ENCODE peak calls at places on chromosomes 6 and 20, in five cellular contexts. X is mesendoderm, I is mesenchymal stem cell, K is neuronal stem cell, B is trophoblast cell. U is an unnamed sample.

GRCh38 chr20:49627329-49627761 is 59.4 kb upstream of the PTGIS start:
- DNase-seq in B (peak), K (no peak), X (no peak), I (no peak), U (no peak)

GRCh38 chr20:51216850-51217249 is 193.9 kb upstream of the KCNG1 start:
- DNase-seq in I (no peak), B (no peak), X (no peak), K (no peak), U (no peak)

GRCh38 chr6:144007779-144008500 is at the start of gene PLAGL1:
- DNase-seq in I (peak), B (peak), X (peak), K (peak), U (peak)

GRCh38 chr6:97697450-97697849 is 414.4 kb upstream of the MMS22L start:
- DNase-seq in X (peak), K (no peak), B (peak), I (peak), U (no peak)

GRCh38 chr6:97215157-97215769 is 67.8 kb downstream of the MMS22L start:
- DNase-seq in I (peak), K (peak), B (peak), X (peak), U (peak)

GRCh38 chr6:10633216-10633615 is 61.2 kb downstream of the C6orf52 start:
- DNase-seq in I (peak), K (no peak), X (peak), B (peak), U (no peak)

GRCh38 chr6:142413111-142413510 is 111.3 kb downstream of the ADGRG6 start:
- DNase-seq in X (no peak), I (no peak), K (no peak), B (no peak), U (no peak)

GRCh38 chr6:155224031-155224451 is 39.8 kb upstream of the CLDN20 start:
- DNase-seq in K (no peak), X (no peak), I (peak), B (peak), U (no peak)

GRCh38 chr20:7665311-7665863 is 274.9 kb downstream of the HAO1 start:
- DNase-seq in B (no peak), K (no peak), I (peak), X (peak), U (no peak)

GRCh38 chr20:53597521-53598120 is 4.0 kb upstream of the ZNF217 start:
- DNase-seq in B (no peak), X (no peak), K (no peak), I (no peak), U (no peak)

GRCh38 chr6:109002100-109002697 is 92.4 kb downstream of the SESN1 start:
- DNase-seq in X (no peak), B (no peak), I (peak), K (no peak), U (no peak)

GRCh38 chr6:109000289-109000688 is 94.4 kb downstream of the SESN1 start:
- DNase-seq in K (no peak), B (no peak), I (no peak), X (no peak), U (no peak)

GRCh38 chr6:108999428-108999827 is 95.2 kb downstream of the SESN1 start:
- DNase-seq in I (no peak), X (no peak), B (no peak), K (no peak), U (no peak)

GRCh38 chr6:109002882-109003281 is 91.8 kb downstream of the SESN1 start:
- DNase-seq in K (no peak), I (no peak), B (no peak), X (no peak), U (no peak)

GRCh38 chr6:109001554-109001953 is 93.1 kb downstream of the SESN1 start:
- DNase-seq in B (no peak), I (no peak), K (no peak), X (no peak), U (no peak)
- H2BK5ac ChIP-seq in B (no peak), I (no peak), K (no peak), X (no peak), U (no peak)

GRCh38 chr6:36027501-36028087 is at the start of gene MAPK14:
- DNase-seq in X (peak), I (peak), K (peak), B (peak), U (peak)

GRCh38 chr6:36025932-36026327 is 1.5 kb upstream of the SLC26A8 start:
- DNase-seq in X (peak), K (no peak), I (peak), B (peak), U (no peak)

GRCh38 chr6:36028088-36028886 is 679 bp downstream of the MAPK14 start:
- DNase-seq in I (peak), X (peak), B (peak), K (peak), U (peak)

GRCh38 chr6:36025260-36025931 is 955 bp upstream of the SLC26A8 start:
- DNase-seq in K (no peak), I (peak), X (no peak), B (no peak), U (no peak)

GRCh38 chr6:36024154-36024760 is at the start of gene SLC26A8:
- DNase-seq in I (no peak), B (peak), X (peak), K (no peak), U (peak)
- H4K8ac ChIP-seq in I (peak), B (peak), X (no peak), K (peak), U (no peak)

GRCh38 chr20:31937820-31938219 is 14.0 kb downstream of the PDRG1 start:
- DNase-seq in K (no peak), I (no peak), B (no peak), X (no peak), U (no peak)

GRCh38 chr20:31934491-31934890 is 17.4 kb downstream of the PDRG1 start:
- DNase-seq in B (no peak), X (no peak), K (no peak), I (no peak), U (no peak)

GRCh38 chr20:31936430-31936829 is 15.4 kb downstream of the PDRG1 start:
- DNase-seq in K (no peak), I (no peak), X (no peak), B (no peak), U (no peak)

GRCh38 chr20:31933698-31934097 is 18.1 kb downstream of the PDRG1 start:
- DNase-seq in I (no peak), B (no peak), K (no peak), X (no peak), U (no peak)

GRCh38 chr20:31934968-31935764 is 16.7 kb downstream of the PDRG1 start:
- DNase-seq in I (no peak), K (no peak), B (no peak), X (peak), U (peak)
- H2BK5ac ChIP-seq in I (no peak), K (peak), B (no peak), X (no peak), U (no peak)

GRCh38 chr6:35473849-35474128 is 5.6 kb downstream of the RPL10A start:
- DNase-seq in X (peak), K (no peak), B (no peak), I (no peak), U (peak)

GRCh38 chr6:35477028-35477427 is 8.8 kb downstream of the RPL10A start:
- DNase-seq in B (no peak), I (no peak), X (no peak), K (no peak), U (no peak)

GRCh38 chr6:35474129-35474977 is 6.2 kb downstream of the RPL10A start:
- DNase-seq in K (no peak), X (peak), I (no peak), B (no peak), U (peak)

GRCh38 chr6:35476004-35476403 is 7.8 kb downstream of the RPL10A start:
- DNase-seq in B (no peak), K (no peak), I (no peak), X (no peak), U (peak)

GRCh38 chr6:35475573-35475972 is 7.4 kb downstream of the RPL10A start:
- DNase-seq in B (no peak), K (no peak), X (no peak), I (no peak), U (no peak)
- H4K8ac ChIP-seq in B (no peak), K (no peak), X (no peak), I (no peak), U (no peak)

GRCh38 chr20:23362392-23363256 is 642 bp downstream of the GZF1 start:
- DNase-seq in K (no peak), B (peak), X (peak), I (peak), U (no peak)
- H2BK5ac ChIP-seq in K (peak), B (peak), X (no peak), I (peak), U (no peak)

DNA sequence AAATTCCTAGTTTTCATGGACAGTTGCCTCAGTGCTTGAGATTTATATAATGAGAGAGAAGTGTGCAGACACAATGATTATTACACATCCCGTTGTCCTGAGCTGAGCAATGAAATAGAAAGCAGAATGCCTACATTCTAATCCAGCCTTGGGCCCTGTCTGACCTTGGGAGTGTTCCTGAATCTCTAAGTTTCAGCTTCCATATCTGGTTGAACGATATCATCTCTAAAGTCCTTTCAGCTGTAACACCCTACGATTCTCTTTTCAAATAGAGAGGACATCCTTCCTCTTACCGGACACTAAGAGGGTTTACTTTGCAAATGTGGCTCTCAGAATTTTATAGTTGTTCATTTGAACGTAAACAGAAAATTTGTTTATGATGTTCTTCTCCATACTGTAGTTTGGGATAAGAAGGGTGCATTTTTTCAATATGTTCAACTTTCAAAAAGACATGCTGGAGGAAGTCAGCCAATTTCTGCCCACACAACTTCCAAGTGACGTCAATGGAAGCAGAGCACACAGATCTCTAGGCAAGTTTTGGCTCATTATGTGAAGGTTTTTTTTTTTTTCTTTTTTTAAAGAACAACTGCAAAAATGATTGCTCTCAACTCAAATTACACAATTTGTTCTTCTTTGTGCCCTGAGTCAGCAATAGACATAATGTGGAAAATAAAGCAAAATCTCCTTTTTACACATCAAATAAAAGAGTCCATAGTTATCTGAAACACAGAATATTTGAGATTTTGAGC is 50.4 kb downstream of the PDE7B start:
- DNase-seq in I (no peak), B (no peak), X (no peak), K (no peak), U (no peak)
- H4K8ac ChIP-seq in I (no peak), B (no peak), X (no peak), K (no peak), U (no peak)

DNA sequence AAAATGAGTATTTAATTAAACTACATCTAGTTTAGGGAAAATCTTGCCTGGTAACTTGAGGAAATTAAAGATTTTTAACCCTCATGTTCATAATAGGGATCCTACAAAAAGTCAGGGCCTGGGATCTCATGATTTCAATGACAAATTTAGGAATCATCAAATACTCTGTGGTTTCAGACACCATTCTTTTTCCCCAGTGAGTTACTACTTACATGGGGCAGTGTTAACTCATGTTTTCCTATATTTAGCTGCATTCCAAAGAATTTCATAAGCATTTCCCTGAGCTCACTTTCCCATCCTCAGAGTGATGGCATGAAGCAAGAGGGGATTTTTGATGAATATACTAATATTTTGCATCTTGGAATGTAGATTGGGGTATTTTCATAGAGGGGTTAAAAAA is 321.7 kb downstream of the CENPW start:
- DNase-seq in I (peak), X (no peak), B (no peak), K (no peak), U (no peak)
- H2BK5ac ChIP-seq in I (no peak), X (no peak), B (no peak), K (no peak), U (no peak)

DNA sequence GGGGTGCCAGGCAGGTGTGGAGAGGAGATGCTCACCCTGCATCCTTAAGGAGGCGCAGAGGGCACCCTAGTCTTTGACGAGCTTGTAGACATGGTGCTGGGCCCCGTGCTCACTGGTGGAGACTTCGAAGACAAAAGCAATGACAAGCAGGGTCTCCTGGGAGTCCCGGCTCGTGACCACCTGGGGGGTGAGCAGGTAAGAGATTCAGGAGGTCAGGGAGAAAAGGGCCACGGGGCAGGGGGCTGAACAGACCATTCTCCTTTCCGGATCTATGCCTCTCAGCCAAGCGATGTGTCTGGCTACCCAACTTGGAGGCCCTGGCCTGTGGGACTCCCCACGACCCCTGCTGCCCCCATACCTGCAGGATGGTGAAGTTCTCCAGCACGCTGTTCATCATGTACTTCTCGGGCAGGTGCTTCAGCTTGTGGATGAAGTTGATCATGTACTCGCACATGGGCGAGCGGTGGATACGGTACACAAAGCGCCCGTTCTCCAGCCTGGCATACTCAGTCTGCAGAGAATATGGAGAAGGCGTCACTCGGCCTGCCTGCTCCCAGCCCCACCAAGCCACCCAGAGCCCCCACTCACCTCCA is 6.9 kb downstream of the RPL10A start:
- DNase-seq in B (no peak), K (no peak), X (no peak), I (no peak), U (no peak)
- H4K8ac ChIP-seq in B (no peak), K (no peak), X (no peak), I (no peak), U (no peak)

DNA sequence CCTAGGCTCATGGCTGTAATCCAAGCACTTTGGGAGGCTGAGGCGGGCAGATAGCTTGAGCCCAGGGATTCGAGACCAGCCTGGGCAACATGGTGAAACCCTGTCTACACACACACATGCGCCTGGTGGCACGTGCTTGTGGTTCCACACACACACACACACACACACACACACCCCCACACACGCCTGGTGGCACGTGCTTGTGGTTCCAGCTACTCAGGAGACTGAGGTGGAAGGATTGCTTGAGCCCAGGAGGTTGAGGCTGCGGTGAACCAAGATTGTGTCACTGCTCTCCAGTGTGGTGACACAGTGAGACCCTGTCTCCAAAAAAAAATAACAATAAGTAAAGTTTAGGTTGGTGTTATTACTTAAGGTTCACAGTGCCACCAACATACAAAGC is 165.8 kb downstream of the ZFAND3 start:
- DNase-seq in B (no peak), I (no peak), X (no peak), K (no peak), U (no peak)
- H2BK5ac ChIP-seq in B (no peak), I (no peak), X (no peak), K (no peak), U (no peak)